ENCODE peak calls at places on chromosomes 7 and 10, in six cellular contexts. T is hepatocyte; B is CD8-positive, alpha-beta T cell; K is progenitor cell of endocrine pancreas; E is A549; I is stimulated activated CD8-positive, alpha-beta memory T cell treated with anti-CD3 and anti-CD28 coated beads, Interleukin-4, amount 100 ng/mL, for 4 hours. Z is an unnamed sample.

GRCh38 chr7:50739744-50740455 is 42.8 kb downstream of the GRB10 start:
- DNase-seq in T (no peak), B (peak; percentile 48), K (no peak), E (no peak), I (peak; percentile 8), Z (no peak)

GRCh38 chr10:23192741-23193434 is 776 bp downstream of the PTF1A start:
- DNase-seq in T (peak; percentile 18), B (no peak), K (peak; percentile 24), E (no peak), I (no peak), Z (no peak)

GRCh38 chr7:74084722-74085578 is 1.3 kb downstream of the LIMK1 start:
- DNase-seq in T (no peak), B (no peak), K (no peak), E (no peak), I (no peak), Z (no peak)

GRCh38 chr10:72754275-72755032 is 62.5 kb downstream of the MCU start:
- DNase-seq in T (no peak), B (no peak), K (no peak), E (no peak), I (no peak), Z (no peak)

GRCh38 chr7:29127527-29127926 is 18.8 kb downstream of the CPVL start:
- DNase-seq in T (no peak), B (no peak), K (no peak), E (no peak), I (no peak), Z (no peak)

GRCh38 chr10:78211476-78212110 is 177.9 kb downstream of the RPS24 start:
- DNase-seq in T (peak; percentile 69), B (no peak), K (no peak), E (peak; percentile 38), I (no peak), Z (peak; percentile 62)

GRCh38 chr10:7411671-7412481 is 1.0 kb upstream of the SFMBT2 start:
- DNase-seq in T (peak; percentile 10), B (no peak), K (no peak), E (no peak), I (peak; percentile 5), Z (no peak)

GRCh38 chr7:141409911-141410329 is 141.3 kb upstream of the AGK start:
- DNase-seq in T (no peak), B (no peak), K (no peak), E (no peak), I (no peak), Z (no peak)

GRCh38 chr7:30285531-30286284 is 1.3 kb downstream of the ZNRF2 start:
- DNase-seq in T (peak; percentile 34), B (peak; percentile 35), K (peak; percentile 21), E (no peak), I (no peak), Z (peak; percentile 47)

GRCh38 chr7:65279795-65280194 is 93.9 kb upstream of the ZNF92 start:
- DNase-seq in T (no peak), B (no peak), K (no peak), E (no peak), I (no peak), Z (no peak)

GRCh38 chr10:118970770-118971169 is 58.7 kb upstream of the NANOS1 start:
- DNase-seq in T (no peak), B (no peak), K (no peak), E (no peak), I (no peak), Z (no peak)

GRCh38 chr7:132430863-132431822 is 145.1 kb downstream of the PLXNA4 start:
- DNase-seq in T (peak; percentile 50), B (peak; percentile 39), K (no peak), E (peak; percentile 36), I (peak; percentile 5), Z (no peak)

GRCh38 chr10:66258693-66259092 is 667.1 kb upstream of the LRRTM3 start:
- DNase-seq in T (no peak), B (no peak), K (no peak), E (no peak), I (no peak), Z (no peak)

GRCh38 chr10:110011679-110012078 is 3.9 kb downstream of the ADD3 start:
- DNase-seq in T (peak; percentile 32), B (no peak), K (no peak), E (no peak), I (no peak), Z (no peak)

GRCh38 chr10:132685121-132685891 is 100.6 kb downstream of the NKX6-2 start:
- DNase-seq in T (peak; percentile 77), B (no peak), K (peak; percentile 88), E (no peak), I (no peak), Z (peak; percentile 12)

GRCh38 chr7:148434181-148434769 is 156.3 kb upstream of the C7orf33 start:
- DNase-seq in T (no peak), B (no peak), K (no peak), E (no peak), I (no peak), Z (no peak)

GRCh38 chr10:124993728-124994451 is 52.0 kb downstream of the ZRANB1 start:
- DNase-seq in T (no peak), B (no peak), K (peak; percentile 3), E (no peak), I (no peak), Z (no peak)

GRCh38 chr10:63466168-63466935 is 575 bp upstream of the JMJD1C start:
- DNase-seq in T (peak; percentile 69), B (peak; percentile 18), K (no peak), E (peak; percentile 33), I (no peak), Z (peak; percentile 69)

GRCh38 chr7:66837007-66837406 is 84.0 kb upstream of the TMEM248 start:
- DNase-seq in T (peak; percentile 33), B (no peak), K (no peak), E (no peak), I (no peak), Z (peak; percentile 77)

GRCh38 chr7:107596881-107597581 is 17.0 kb downstream of the BCAP29 start:
- DNase-seq in T (no peak), B (no peak), K (no peak), E (no peak), I (no peak), Z (no peak)

GRCh38 chr10:24645784-24646183 is 77.9 kb downstream of the ARHGAP21 start:
- DNase-seq in T (no peak), B (no peak), K (no peak), E (no peak), I (no peak), Z (no peak)

GRCh38 chr10:114173680-114174461 is at the start of gene CCDC186:
- DNase-seq in T (peak; percentile 98), B (peak; percentile 97), K (peak; percentile 98), E (peak; percentile 95), I (peak; percentile 96), Z (peak; percentile 85)

GRCh38 chr10:133143200-133143533 is 16.9 kb upstream of the KNDC1 start:
- DNase-seq in T (peak; percentile 60), B (no peak), K (no peak), E (no peak), I (no peak), Z (no peak)